ENCODE peak calls at places on chromosomes 16 and 17, in eight cellular contexts. M is NCI-H748 treated with DMSO at 0.1 percent for 48 hours, N is lung microvascular endothelial cell, U is kidney glomerular epithelial cell, O is endothelial cell of umbilical vein, K is T follicular helper cell, L is GM12865, X is GM04503. Y is an unnamed sample.
A peak's percentile ranks its signal among the peaks of the same experiment; 100 is the strongest.

GRCh38 chr17:13329421-13329820 is 272.3 kb downstream of the HS3ST3A1 start:
- DNase-seq in L (no peak), M (no peak), N (no peak), O (no peak), X (no peak), U (no peak), K (no peak), Y (no peak)

GRCh38 chr16:23848958-23849357 is 13.2 kb downstream of the PRKCB start:
- DNase-seq in U (no peak), O (no peak), L (peak; percentile 75), M (no peak), K (no peak), X (no peak), N (no peak), Y (no peak)

GRCh38 chr17:18988546-18989173 is 15.9 kb downstream of the FAM83G start:
- DNase-seq in O (no peak), K (no peak), N (peak; percentile 79), X (no peak), L (no peak), M (no peak), U (no peak), Y (no peak)

GRCh38 chr17:35148144-35148543 is 527 bp downstream of the UNC45B start:
- DNase-seq in M (no peak), X (no peak), K (no peak), U (no peak), N (no peak), L (no peak), O (no peak), Y (no peak)

GRCh38 chr17:19447085-19447583 is 36.1 kb downstream of the RNF112 start:
- DNase-seq in K (peak; percentile 56), N (peak; percentile 81), U (peak; percentile 83), M (peak; percentile 69), O (peak; percentile 86), L (peak; percentile 64), X (no peak), Y (peak; percentile 78)

GRCh38 chr17:77440571-77440981 is 299.8 kb downstream of the SEC14L1 start:
- DNase-seq in L (peak; percentile 86), X (no peak), N (no peak), K (no peak), U (no peak), O (no peak), M (no peak), Y (no peak)

GRCh38 chr17:43444223-43445008 is 39.4 kb upstream of the DHX8 start:
- DNase-seq in N (no peak), O (no peak), U (peak; percentile 32), L (no peak), M (no peak), X (no peak), K (no peak), Y (no peak)

GRCh38 chr16:85046957-85047866 is 19.6 kb downstream of the KIAA0513 start:
- DNase-seq in X (no peak), U (no peak), O (no peak), K (no peak), L (no peak), N (no peak), M (no peak), Y (no peak)

GRCh38 chr16:765971-766819 is 5.7 kb downstream of the MSLN start:
- DNase-seq in L (no peak), M (no peak), O (no peak), X (no peak), N (no peak), U (no peak), K (no peak), Y (no peak)

GRCh38 chr17:77926144-77926543 is 32.4 kb upstream of the TNRC6C start:
- DNase-seq in L (no peak), K (no peak), X (no peak), M (no peak), N (no peak), O (no peak), U (no peak), Y (no peak)

GRCh38 chr17:82419471-82419995 is 1.1 kb upstream of the OGFOD3 start:
- DNase-seq in U (no peak), L (no peak), O (no peak), N (peak; percentile 17), K (no peak), M (no peak), X (no peak), Y (peak; percentile 48)

GRCh38 chr17:55889271-55889670 is 138.4 kb downstream of the PCTP start:
- DNase-seq in X (no peak), L (no peak), O (no peak), N (no peak), U (no peak), M (no peak), K (no peak), Y (no peak)

GRCh38 chr16:82081271-82081670 is 46.2 kb downstream of the HSD17B2 start:
- DNase-seq in M (no peak), U (no peak), X (no peak), N (no peak), K (no peak), O (no peak), L (no peak), Y (no peak)